ENCODE peak calls at places on chromosomes 3 and 15, in seven cellular contexts. One of them, this sample, is unnamed.

GRCh38 chr15:31473384-31474058 is 146.9 kb downstream of the KLF13 start:
- DNase-seq in GM12878: no peak
- DNase-seq in H1: no peak
- DNase-seq in HCT116: no peak
- DNase-seq in K562: no peak
- DNase-seq in HepG2: no peak
- DNase-seq in A549: no peak
- DNase-seq in this sample: no peak

GRCh38 chr3:119870512-119870911 is 88.6 kb downstream of the NR1I2 start:
- DNase-seq in GM12878: no peak
- DNase-seq in HepG2: no peak
- DNase-seq in K562: no peak
- DNase-seq in H1: no peak
- DNase-seq in A549: no peak
- DNase-seq in HCT116: no peak
- DNase-seq in this sample: no peak

GRCh38 chr3:189944285-189945145 is 176.2 kb downstream of the P3H2 start:
- DNase-seq in GM12878: no peak
- DNase-seq in A549: no peak
- DNase-seq in K562: no peak
- DNase-seq in HCT116: no peak
- DNase-seq in HepG2: no peak
- DNase-seq in H1: no peak
- DNase-seq in this sample: no peak

GRCh38 chr3:17969985-17970568 is 227.6 kb upstream of the TBC1D5 start:
- DNase-seq in GM12878: no peak
- DNase-seq in HepG2: no peak
- DNase-seq in K562: no peak
- DNase-seq in HCT116: no peak
- DNase-seq in H1: no peak
- DNase-seq in A549: no peak
- DNase-seq in this sample: no peak

GRCh38 chr3:64114651-64115050 is 91.4 kb upstream of the PSMD6 start:
- DNase-seq in K562: no peak
- DNase-seq in HCT116: no peak
- DNase-seq in HepG2: no peak
- DNase-seq in GM12878: no peak
- DNase-seq in A549: no peak
- DNase-seq in H1: no peak
- DNase-seq in this sample: no peak

GRCh38 chr3:50503947-50504346 is 513 bp upstream of the CACNA2D2 start:
- DNase-seq in HepG2: no peak
- DNase-seq in A549: no peak
- DNase-seq in HCT116: no peak
- DNase-seq in H1: no peak
- DNase-seq in GM12878: no peak
- DNase-seq in K562: no peak
- DNase-seq in this sample: no peak

GRCh38 chr15:40322531-40323238 is 807 bp upstream of the INAFM2 start:
- DNase-seq in HCT116: no peak
- DNase-seq in HepG2: peak; percentile 53
- DNase-seq in GM12878: no peak
- DNase-seq in H1: no peak
- DNase-seq in K562: no peak
- DNase-seq in A549: no peak
- DNase-seq in this sample: no peak

GRCh38 chr3:184543848-184544512 is 17.6 kb upstream of the EPHB3 start:
- DNase-seq in A549: peak; percentile 66
- DNase-seq in K562: peak; percentile 74
- DNase-seq in HepG2: peak; percentile 68
- DNase-seq in GM12878: no peak
- DNase-seq in H1: no peak
- DNase-seq in HCT116: peak; percentile 86
- DNase-seq in this sample: peak; percentile 69

GRCh38 chr3:71294919-71295318 is 288.6 kb downstream of the FOXP1 start:
- DNase-seq in GM12878: no peak
- DNase-seq in HCT116: no peak
- DNase-seq in HepG2: no peak
- DNase-seq in A549: no peak
- DNase-seq in H1: no peak
- DNase-seq in K562: no peak
- DNase-seq in this sample: no peak

GRCh38 chr3:189995129-189995528 is 125.6 kb downstream of the P3H2 start:
- DNase-seq in A549: no peak
- DNase-seq in HepG2: no peak
- DNase-seq in HCT116: no peak
- DNase-seq in K562: no peak
- DNase-seq in GM12878: no peak
- DNase-seq in H1: no peak
- DNase-seq in this sample: peak; percentile 42

GRCh38 chr3:14514323-14514720 is 25.8 kb downstream of the GRIP2 start:
- DNase-seq in K562: no peak
- DNase-seq in GM12878: no peak
- DNase-seq in A549: no peak
- DNase-seq in HCT116: no peak
- DNase-seq in HepG2: no peak
- DNase-seq in H1: no peak
- DNase-seq in this sample: no peak

GRCh38 chr3:191051037-191051436 is 148.0 kb upstream of the OSTN start:
- DNase-seq in K562: no peak
- DNase-seq in GM12878: no peak
- DNase-seq in A549: no peak
- DNase-seq in HCT116: peak; percentile 31
- DNase-seq in H1: no peak
- DNase-seq in HepG2: peak; percentile 9
- DNase-seq in this sample: peak; percentile 47

GRCh38 chr3:20078194-20078709 is 38.0 kb downstream of the KAT2B start:
- DNase-seq in H1: no peak
- DNase-seq in K562: no peak
- DNase-seq in A549: no peak
- DNase-seq in GM12878: no peak
- DNase-seq in HCT116: no peak
- DNase-seq in HepG2: no peak
- DNase-seq in this sample: no peak

GRCh38 chr15:59797756-59798604 is 108.9 kb upstream of the BNIP2 start:
- DNase-seq in HCT116: no peak
- DNase-seq in H1: no peak
- DNase-seq in A549: no peak
- DNase-seq in K562: no peak
- DNase-seq in HepG2: no peak
- DNase-seq in GM12878: peak; percentile 2
- DNase-seq in this sample: no peak

GRCh38 chr15:59798605-59798917 is 109.4 kb upstream of the BNIP2 start:
- DNase-seq in HepG2: no peak
- DNase-seq in GM12878: no peak
- DNase-seq in H1: no peak
- DNase-seq in K562: no peak
- DNase-seq in A549: no peak
- DNase-seq in HCT116: no peak
- DNase-seq in this sample: no peak

GRCh38 chr15:59801649-59802048 is 112.5 kb upstream of the BNIP2 start:
- DNase-seq in A549: no peak
- DNase-seq in HCT116: no peak
- DNase-seq in GM12878: no peak
- DNase-seq in K562: no peak
- DNase-seq in H1: no peak
- DNase-seq in HepG2: no peak
- DNase-seq in this sample: no peak
- TF ChIP-seq CEBPB in A549: no peak
- TF ChIP-seq CEBPB in HCT116: no peak
- TF ChIP-seq CEBPB in GM12878: no peak
- TF ChIP-seq CEBPB in K562: no peak
- TF ChIP-seq CEBPB in H1: no peak
- TF ChIP-seq CEBPB in HepG2: no peak
- TF ChIP-seq CEBPB in this sample: no peak

DNA sequence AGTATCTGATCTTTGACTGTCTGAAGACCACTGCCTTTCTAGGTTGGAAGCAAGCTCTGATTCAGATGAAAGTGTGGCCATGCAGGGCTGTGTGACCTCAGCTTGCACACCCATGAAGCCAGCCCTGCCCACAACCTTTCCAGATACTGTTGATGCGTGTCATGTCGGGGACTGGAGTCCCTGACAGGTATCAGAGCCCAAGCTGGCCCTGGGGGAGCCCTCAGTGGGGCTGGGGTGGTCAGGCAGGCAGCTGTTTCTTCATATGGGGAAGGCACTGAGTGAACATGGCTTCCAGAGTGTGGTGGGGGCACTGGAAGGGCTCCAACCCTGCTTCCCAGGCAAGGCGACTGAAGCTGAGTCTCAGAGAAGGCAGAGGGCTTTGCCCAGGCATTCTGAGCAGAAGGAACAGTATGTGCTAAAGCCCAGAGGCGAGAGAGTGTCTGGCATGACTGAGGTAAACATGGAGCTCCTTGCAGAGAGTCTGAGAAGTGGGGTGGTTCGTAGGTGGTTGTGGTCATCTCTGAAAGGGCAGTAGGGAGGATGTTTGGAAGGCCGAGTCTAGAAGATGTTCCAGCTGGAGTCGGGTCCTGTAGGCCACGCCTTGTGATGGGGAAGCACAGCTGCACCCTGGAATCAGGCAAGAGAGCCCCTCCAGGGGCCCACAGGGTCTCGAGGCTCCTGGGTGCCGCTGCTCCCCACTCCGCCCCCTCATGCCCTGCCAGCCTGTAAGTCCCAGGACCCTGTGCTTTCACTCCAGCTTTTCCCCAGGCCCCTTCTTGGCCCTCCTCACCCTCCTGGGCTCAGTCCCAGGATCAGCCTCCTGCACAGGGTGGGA is 122.3 kb downstream of the EEFSEC start:
- DNase-seq in K562: no peak
- DNase-seq in H1: no peak
- DNase-seq in HepG2: no peak
- DNase-seq in HCT116: no peak
- DNase-seq in A549: no peak
- DNase-seq in GM12878: no peak
- DNase-seq in this sample: peak; percentile 4
- H3K4me1 ChIP-seq in K562: no peaks in the 10 kb centered on the region
- H3K4me1 ChIP-seq in H1: peaks cover 34% of the 10 kb centered on the region
- H3K4me1 ChIP-seq in HepG2: no peaks in the 10 kb centered on the region
- H3K4me1 ChIP-seq in HCT116: no peaks in the 10 kb centered on the region
- H3K4me1 ChIP-seq in A549: no peaks in the 10 kb centered on the region
- H3K4me1 ChIP-seq in GM12878: no peaks in the 10 kb centered on the region
- H3K4me1 ChIP-seq in this sample: peaks cover 33% of the 10 kb centered on the region

DNA sequence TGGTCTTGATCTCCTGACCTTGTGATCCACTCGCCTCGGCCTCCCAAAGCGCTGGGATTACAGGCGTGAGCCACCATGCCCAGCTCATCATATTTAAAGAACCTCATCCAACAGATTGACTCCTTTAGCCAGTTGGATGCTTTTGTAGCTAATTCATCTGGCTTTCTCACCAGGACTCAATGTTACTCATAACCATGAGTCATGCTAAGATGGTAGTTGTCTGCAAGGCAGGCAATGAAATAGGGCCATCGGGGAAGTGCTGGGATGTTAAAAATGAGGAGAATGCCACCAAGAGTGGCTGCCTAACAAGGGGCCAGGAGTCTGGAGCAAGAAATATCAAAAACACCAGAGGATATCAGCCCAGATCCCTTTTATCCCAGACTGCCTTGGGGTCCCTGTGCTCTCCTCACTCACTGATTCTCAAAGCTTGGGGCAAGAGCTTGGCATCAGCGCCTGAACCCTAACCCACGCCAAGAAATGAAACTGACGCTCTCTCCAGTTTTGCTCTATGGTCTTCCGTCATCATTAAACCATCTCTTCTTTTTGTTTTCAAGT is 7.4 kb upstream of the PCOLCE2 start:
- DNase-seq in HCT116: no peak
- DNase-seq in H1: no peak
- DNase-seq in K562: no peak
- DNase-seq in HepG2: no peak
- DNase-seq in A549: peak; percentile 40
- DNase-seq in GM12878: no peak
- DNase-seq in this sample: peak; percentile 57
- TF ChIP-seq CEBPB in HCT116: no peak
- TF ChIP-seq CEBPB in H1: no peak
- TF ChIP-seq CEBPB in K562: no peak
- TF ChIP-seq CEBPB in HepG2: no peak
- TF ChIP-seq CEBPB in A549: no peak
- TF ChIP-seq CEBPB in GM12878: no peak
- TF ChIP-seq CEBPB in this sample: no peak

GRCh38 chr15:57012557-57012956 is 94.1 kb downstream of the TCF12 start:
- DNase-seq in H1: no peak
- DNase-seq in HepG2: no peak
- DNase-seq in HCT116: no peak
- DNase-seq in K562: no peak
- DNase-seq in A549: no peak
- DNase-seq in GM12878: no peak
- DNase-seq in this sample: no peak
- H3K4me1 ChIP-seq in H1: peaks cover 6% of the 10 kb centered on the region
- H3K4me1 ChIP-seq in HepG2: peaks cover 23% of the 10 kb centered on the region
- H3K4me1 ChIP-seq in HCT116: peaks cover 8% of the 10 kb centered on the region
- H3K4me1 ChIP-seq in K562: no peaks in the 10 kb centered on the region
- H3K4me1 ChIP-seq in A549: peaks cover 25% of the 10 kb centered on the region
- H3K4me1 ChIP-seq in GM12878: no peaks in the 10 kb centered on the region
- H3K4me1 ChIP-seq in this sample: peaks cover 5% of the 10 kb centered on the region